ENCODE peak calls at places on chromosomes 5 and 9, in seven cellular contexts. N is CD8-positive, alpha-beta T cell; G is thyroid gland; L is GM06990; D is lower lobe of right lung; H is heart right ventricle; U is IMR-90. R is an unnamed sample.
A peak's percentile ranks its signal among the peaks of the same experiment; 100 is the strongest.

GRCh38 chr5:1011226-1011631 is 2.6 kb downstream of the NKD2 start:
- DNase-seq in G (peak; percentile 65), H (no peak), D (peak; percentile 56), U (no peak), L (no peak), N (peak; percentile 58), R (peak; percentile 48)

GRCh38 chr9:65409471-65409980 is 124.5 kb upstream of the FOXD4L5 start:
- DNase-seq in N (no peak), L (no peak), U (no peak), G (no peak), D (no peak), H (no peak), R (no peak)

GRCh38 chr5:45335978-45336377 is 360.2 kb downstream of the HCN1 start:
- DNase-seq in H (peak; percentile 4), U (no peak), G (no peak), L (no peak), D (no peak), N (no peak), R (no peak)

GRCh38 chr9:71748280-71748743 is 20.0 kb downstream of the CEMIP2 start:
- DNase-seq in L (no peak), U (peak; percentile 85), D (no peak), N (no peak), G (no peak), H (no peak), R (no peak)

GRCh38 chr5:39478851-39479250 is 54.1 kb upstream of the DAB2 start:
- DNase-seq in U (peak; percentile 34), N (no peak), H (no peak), G (no peak), L (no peak), D (no peak), R (no peak)

GRCh38 chr5:95709967-95710650 is 21.0 kb upstream of the RHOBTB3 start:
- DNase-seq in G (peak; percentile 62), D (no peak), H (peak; percentile 59), N (no peak), L (no peak), U (no peak), R (no peak)

GRCh38 chr5:144205141-144205551 is 34.5 kb downstream of the KCTD16 start:
- DNase-seq in L (no peak), H (no peak), G (peak; percentile 47), N (no peak), D (no peak), U (peak; percentile 50), R (no peak)

GRCh38 chr5:57491369-57491965 is 8.9 kb upstream of the ACTBL2 start:
- DNase-seq in H (no peak), N (no peak), D (no peak), G (no peak), U (no peak), L (no peak), R (no peak)

GRCh38 chr9:78261403-78262001 is 25.6 kb downstream of the CEP78 start:
- DNase-seq in G (no peak), H (no peak), N (no peak), D (no peak), L (no peak), U (peak; percentile 55), R (no peak)

GRCh38 chr5:159057426-159057825 is 42.3 kb downstream of the EBF1 start:
- DNase-seq in D (no peak), G (no peak), H (no peak), U (no peak), N (no peak), L (no peak), R (no peak)

GRCh38 chr5:165497707-165498106 is 1992.3 kb downstream of the MAT2B start:
- DNase-seq in D (no peak), L (no peak), N (no peak), U (peak; percentile 3), H (no peak), G (no peak), R (no peak)

GRCh38 chr9:116189683-116190082 is 36.1 kb downstream of the PAPPA start:
- DNase-seq in L (no peak), U (no peak), D (peak; percentile 60), H (no peak), G (peak; percentile 75), N (no peak), R (no peak)

GRCh38 chr5:106017243-106017857 is 1653.4 kb downstream of the EFNA5 start:
- DNase-seq in G (no peak), D (no peak), L (no peak), N (no peak), U (no peak), H (no peak), R (no peak)

GRCh38 chr5:133679534-133679933 is 67.2 kb upstream of the FSTL4 start:
- DNase-seq in N (no peak), L (no peak), G (no peak), H (no peak), D (no peak), U (no peak), R (no peak)

GRCh38 chr5:144203750-144204596 is 33.3 kb downstream of the KCTD16 start:
- DNase-seq in U (peak; percentile 82), G (peak; percentile 39), D (no peak), H (peak; percentile 41), L (no peak), N (peak; percentile 28), R (peak; percentile 40)

GRCh38 chr9:91515074-91515687 is 91.5 kb upstream of the NFIL3 start:
- DNase-seq in L (peak; percentile 46), D (no peak), G (no peak), U (peak; percentile 96), H (peak; percentile 44), N (no peak), R (no peak)

GRCh38 chr5:157350939-157351338 is 85.0 kb downstream of the CYFIP2 start:
- DNase-seq in L (peak; percentile 33), G (no peak), N (no peak), D (no peak), H (no peak), U (peak; percentile 25), R (no peak)

GRCh38 chr5:115666023-115666422 is 40.2 kb upstream of the TMED7 start:
- DNase-seq in D (no peak), G (no peak), L (no peak), U (no peak), N (no peak), H (no peak), R (no peak)

GRCh38 chr5:17187401-17187800 is 30.0 kb upstream of the BASP1 start:
- DNase-seq in H (no peak), G (no peak), D (no peak), L (no peak), U (peak; percentile 82), N (no peak), R (no peak)

GRCh38 chr9:33460854-33461253 is 12.9 kb downstream of the NOL6 start:
- DNase-seq in H (no peak), L (no peak), N (no peak), U (no peak), D (no peak), G (no peak), R (no peak)

GRCh38 chr9:33464045-33464636 is 9.6 kb downstream of the NOL6 start:
- DNase-seq in U (no peak), N (no peak), L (no peak), H (no peak), D (peak; percentile 28), G (no peak), R (no peak)

GRCh38 chr9:33459115-33459514 is 11.7 kb upstream of the AQP3 start:
- DNase-seq in H (no peak), D (no peak), L (no peak), U (no peak), G (no peak), N (peak; percentile 14), R (no peak)

GRCh38 chr9:33463151-33463550 is 10.6 kb downstream of the NOL6 start:
- DNase-seq in U (no peak), G (no peak), L (no peak), N (no peak), H (no peak), D (peak; percentile 37), R (no peak)

DNA sequence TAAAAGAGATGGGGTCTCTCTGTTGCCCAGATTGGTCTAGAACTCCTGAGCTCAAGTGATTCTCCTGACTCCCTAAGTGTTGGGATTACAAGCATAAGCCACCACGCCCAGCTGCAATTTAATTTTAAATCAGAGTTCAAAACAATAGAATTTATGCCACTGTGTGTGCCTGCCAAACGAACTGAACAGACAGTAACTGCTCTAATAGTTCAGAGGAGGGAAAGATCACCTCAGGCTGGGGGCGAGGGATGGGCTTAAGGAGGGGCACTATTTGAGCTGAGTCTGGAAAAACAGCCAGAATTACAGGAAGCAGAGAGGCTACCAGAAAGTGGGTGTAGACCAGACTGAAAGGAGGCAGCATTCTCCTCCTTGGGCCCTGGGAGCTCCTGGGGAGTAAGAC is 12.2 kb downstream of the NOL6 start:
- DNase-seq in G (no peak), U (no peak), H (no peak), N (no peak), D (no peak), L (no peak), R (no peak)
- H3K36me3 ChIP-seq in G (peaks cover 43% of the 10 kb centered on the region), U (peaks cover 58% of the 10 kb centered on the region), H (peaks cover 7% of the 10 kb centered on the region), N (peaks cover 46% of the 10 kb centered on the region), D (peaks cover 56% of the 10 kb centered on the region), L (peaks cover 42% of the 10 kb centered on the region), R (peaks cover 50% of the 10 kb centered on the region)

GRCh38 chr9:70304810-70305209 is 46.0 kb downstream of the SMC5 start:
- DNase-seq in D (no peak), N (no peak), L (no peak), G (no peak), U (no peak), H (no peak), R (no peak)
- H3K36me3 ChIP-seq in D (peaks cover 71% of the 10 kb centered on the region), N (peaks cover 13% of the 10 kb centered on the region), L (peaks cover 3% of the 10 kb centered on the region), G (peaks cover 26% of the 10 kb centered on the region), U (peaks cover 43% of the 10 kb centered on the region), H (no peaks in the 10 kb centered on the region), R (peaks cover 15% of the 10 kb centered on the region)

GRCh38 chr5:141681695-141682641 is at the start of gene ARAP3:
- DNase-seq in L (no peak), U (peak; percentile 89), H (peak; percentile 88), G (peak; percentile 85), N (peak; percentile 38), D (peak; percentile 94), R (peak; percentile 24)

GRCh38 chr5:141683596-141684161 is 1.6 kb upstream of the ARAP3 start:
- DNase-seq in H (no peak), N (no peak), U (no peak), D (no peak), L (no peak), G (no peak), R (no peak)

GRCh38 chr5:141680178-141680577 is 1.9 kb downstream of the ARAP3 start:
- DNase-seq in D (no peak), G (no peak), N (no peak), L (no peak), U (no peak), H (no peak), R (no peak)

GRCh38 chr5:141680751-141681201 is 1.3 kb downstream of the ARAP3 start:
- DNase-seq in G (no peak), N (no peak), U (peak; percentile 41), H (peak; percentile 88), L (no peak), D (peak; percentile 67), R (no peak)

DNA sequence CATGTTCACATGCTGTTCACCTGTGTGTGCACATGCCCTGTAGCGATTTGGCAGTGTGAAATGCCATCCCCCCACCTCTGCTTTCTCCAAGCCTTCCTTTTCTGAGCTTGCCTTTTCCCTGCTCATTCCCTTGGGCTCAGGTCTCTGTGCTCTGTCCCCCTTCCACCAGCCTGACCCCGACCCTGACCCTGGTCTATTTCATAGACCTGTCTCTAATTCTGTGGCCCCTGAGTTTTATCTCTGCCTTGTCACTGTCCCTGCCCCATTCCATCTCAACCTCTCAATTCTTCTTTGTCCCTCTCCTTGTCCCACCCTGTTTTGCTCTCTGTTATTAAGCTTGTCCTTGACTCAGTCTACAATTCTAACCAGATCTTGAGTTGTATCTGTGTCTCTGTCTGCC is 735 bp downstream of the ARAP3 start:
- DNase-seq in U (no peak), L (no peak), G (no peak), D (no peak), H (no peak), N (no peak), R (no peak)
- H3K36me3 ChIP-seq in U (peaks cover 5% of the 10 kb centered on the region), L (no peaks in the 10 kb centered on the region), G (no peaks in the 10 kb centered on the region), D (no peaks in the 10 kb centered on the region), H (no peaks in the 10 kb centered on the region), N (no peaks in the 10 kb centered on the region), R (no peaks in the 10 kb centered on the region)

GRCh38 chr9:134835455-134835854 is 45.2 kb upstream of the FCN2 start:
- DNase-seq in N (no peak), U (no peak), H (no peak), L (no peak), G (no peak), D (no peak), R (no peak)
- H3K36me3 ChIP-seq in N (no peaks in the 10 kb centered on the region), U (peaks cover 94% of the 10 kb centered on the region), H (no peaks in the 10 kb centered on the region), L (no peaks in the 10 kb centered on the region), G (no peaks in the 10 kb centered on the region), D (peaks cover 20% of the 10 kb centered on the region), R (no peaks in the 10 kb centered on the region)

R was measured in CD4-positive, alpha-beta memory T cell.